ENCODE peak calls at places on chromosomes 7 and 10, in six cellular contexts. X, A, L, W, D and H are unnamed samples.

GRCh38 chr7:77537595-77538185 is 595 bp downstream of the PTPN12 start:
- DNase-seq in X (peak), A (no peak), L (peak), W (peak), D (peak), H (no peak)

GRCh38 chr10:122251459-122252255 is 19.4 kb upstream of the BTBD16 start:
- DNase-seq in X (no peak), A (no peak), L (no peak), W (no peak), D (no peak), H (no peak)

GRCh38 chr7:137316643-137317042 is 26.9 kb downstream of the PTN start:
- DNase-seq in X (no peak), A (no peak), L (no peak), W (no peak), D (no peak), H (no peak)

GRCh38 chr7:36784991-36785940 is 61.0 kb upstream of the AOAH start:
- DNase-seq in X (peak), A (no peak), L (peak), W (no peak), D (peak), H (no peak)

GRCh38 chr10:102461187-102462054 is 10.1 kb upstream of the C10orf95 start:
- DNase-seq in X (peak), A (peak), L (peak), W (peak), D (peak), H (peak)

GRCh38 chr10:69684020-69684980 is 54.3 kb downstream of the FAM241B start:
- DNase-seq in X (peak), A (no peak), L (peak), W (no peak), D (peak), H (peak)

GRCh38 chr7:94240902-94241301 is 153.8 kb upstream of the COL1A2 start:
- DNase-seq in X (no peak), A (no peak), L (no peak), W (no peak), D (no peak), H (no peak)

GRCh38 chr10:5466451-5466996 is 32.8 kb downstream of the CALML5 start:
- DNase-seq in X (peak), A (no peak), L (peak), W (no peak), D (peak), H (peak)

GRCh38 chr10:24556746-24557742 is 166.6 kb downstream of the ARHGAP21 start:
- DNase-seq in X (peak), A (no peak), L (no peak), W (peak), D (no peak), H (peak)

GRCh38 chr7:153030976-153031375 is 271.4 kb downstream of the ACTR3B start:
- DNase-seq in X (no peak), A (no peak), L (no peak), W (no peak), D (no peak), H (no peak)

DNA sequence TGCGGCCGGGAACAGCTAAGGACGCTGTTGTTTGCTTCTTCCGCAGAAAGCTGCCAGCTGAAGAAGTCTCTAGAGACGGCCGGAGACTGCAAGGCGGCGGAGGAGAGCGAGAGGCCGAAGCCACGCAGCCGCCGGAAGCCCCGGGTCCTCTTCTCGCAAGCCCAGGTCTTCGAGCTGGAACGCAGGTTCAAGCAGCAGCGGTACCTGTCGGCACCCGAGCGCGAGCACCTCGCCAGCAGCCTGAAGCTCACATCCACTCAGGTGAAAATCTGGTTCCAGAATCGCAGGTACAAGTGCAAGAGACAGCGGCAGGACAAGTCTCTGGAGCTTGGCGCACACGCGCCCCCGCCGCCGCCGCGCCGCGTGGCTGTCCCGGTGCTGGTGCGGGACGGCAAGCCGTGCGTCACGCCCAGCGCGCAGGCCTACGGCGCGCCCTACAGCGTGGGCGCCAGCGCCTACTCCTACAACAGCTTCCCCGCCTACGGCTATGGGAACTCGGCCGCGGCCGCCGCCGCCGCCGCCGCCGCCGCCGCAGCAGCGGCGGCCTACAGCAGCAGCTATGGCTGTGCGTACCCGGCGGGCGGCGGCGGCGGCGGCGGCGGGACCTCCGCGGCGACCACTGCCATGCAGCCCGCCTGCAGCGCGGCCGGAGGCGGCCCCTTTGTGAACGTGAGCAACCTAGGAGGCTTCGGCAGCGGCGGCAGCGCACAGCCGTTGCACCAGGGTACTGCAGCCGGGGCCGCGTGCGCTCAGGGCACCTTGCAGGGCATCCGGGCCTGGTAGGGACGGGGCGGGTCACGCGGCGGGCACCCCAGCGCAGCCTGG is 2.4 kb downstream of the NKX2-3 start:
- DNase-seq in X (peak), A (no peak), L (no peak), W (no peak), D (no peak), H (peak)
- TF ChIP-seq CTCF in X (no peak), A (no peak), L (no peak), W (no peak), D (no peak), H (no peak)

DNA sequence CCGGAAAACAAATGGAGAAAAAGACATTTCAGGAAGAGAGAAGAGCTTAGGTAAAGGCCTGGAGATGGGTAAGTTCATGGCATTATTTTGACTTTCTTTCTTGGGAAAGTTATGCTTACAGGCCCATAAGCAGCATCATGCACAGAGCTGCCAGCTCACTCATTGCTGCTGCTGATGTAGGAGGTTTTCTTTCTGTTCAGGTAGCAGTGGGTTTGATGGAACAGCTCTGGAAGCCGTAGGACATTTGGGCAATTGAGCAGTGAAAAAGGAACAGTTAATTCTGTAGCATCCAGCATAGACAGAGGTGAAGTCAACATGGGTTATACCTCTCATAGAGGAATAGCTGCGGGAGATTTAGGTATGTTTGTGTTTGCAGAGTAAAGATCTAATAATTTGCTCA is 3.3 kb downstream of the CHN2 start:
- DNase-seq in X (no peak), A (no peak), L (no peak), W (no peak), D (no peak), H (no peak)
- H3K4me3 ChIP-seq in X (no peak), A (no peak), L (no peak), W (no peak), D (no peak), H (no peak)

DNA sequence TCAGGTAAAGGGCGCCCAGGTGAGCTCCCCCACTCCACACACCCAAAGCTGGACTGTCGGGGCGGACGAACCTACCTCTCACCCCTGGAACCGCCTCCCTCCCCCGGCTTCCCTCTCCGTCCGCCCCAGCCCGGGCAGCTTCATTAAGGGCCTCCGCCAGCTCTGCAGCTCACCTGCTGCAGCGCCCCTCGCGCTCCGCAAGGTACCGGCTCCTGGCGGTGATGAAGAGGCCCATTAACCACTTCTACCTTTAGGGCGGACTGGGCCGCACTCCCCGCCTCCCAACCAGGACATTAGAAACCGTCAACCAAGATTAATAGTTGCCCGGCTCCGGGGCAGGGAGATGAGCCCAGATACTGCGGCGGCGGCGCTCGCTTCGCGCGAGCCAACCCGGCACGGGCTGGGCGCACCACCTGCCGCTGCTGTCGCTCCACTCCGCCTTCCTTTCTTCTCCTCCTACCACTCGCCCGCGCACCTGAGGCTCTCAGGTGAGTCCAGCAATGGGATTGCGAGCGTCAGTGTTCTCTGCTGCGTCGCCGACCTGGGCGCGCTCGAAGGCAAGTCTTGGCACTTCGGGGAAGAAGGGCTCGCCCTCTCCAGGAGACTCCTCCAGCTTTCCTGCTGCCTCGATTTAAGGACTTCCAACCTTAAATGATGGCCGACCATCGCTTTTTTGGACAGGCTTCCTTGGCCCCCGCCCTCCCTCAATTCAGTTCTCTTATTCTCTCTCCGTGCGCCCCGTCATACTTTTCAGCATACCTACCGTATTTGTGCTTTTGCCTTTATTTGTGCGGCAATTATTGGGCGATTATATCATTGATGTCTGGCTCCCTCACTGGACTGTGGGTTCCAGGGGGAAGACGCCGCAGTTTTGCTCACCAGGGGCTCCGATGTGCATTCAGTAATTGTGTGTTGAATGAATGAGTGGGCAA is 13.6 kb upstream of the KAZALD1 start:
- DNase-seq in X (peak), A (no peak), L (no peak), W (no peak), D (no peak), H (no peak)
- TF ChIP-seq CTCF in X (no peak), A (peak), L (no peak), W (no peak), D (no peak), H (no peak)

GRCh38 chr10:100653957-100654834 is 91.2 kb upstream of the PAX2 start:
- DNase-seq in X (no peak), A (no peak), L (no peak), W (no peak), D (no peak), H (peak)
- H3K4me3 ChIP-seq in X (no peak), A (no peak), L (peak), W (no peak), D (no peak), H (no peak)

GRCh38 chr10:18551473-18551872 is 99.9 kb downstream of the NSUN6 start:
- DNase-seq in X (no peak), A (no peak), L (no peak), W (no peak), D (no peak), H (no peak)

GRCh38 chr10:18557960-18558359 is 93.4 kb downstream of the NSUN6 start:
- DNase-seq in X (no peak), A (no peak), L (no peak), W (no peak), D (no peak), H (no peak)

GRCh38 chr10:18556522-18557147 is 94.8 kb downstream of the NSUN6 start:
- DNase-seq in X (no peak), A (no peak), L (no peak), W (no peak), D (no peak), H (no peak)

GRCh38 chr10:18549105-18549504 is 102.3 kb downstream of the NSUN6 start:
- DNase-seq in X (no peak), A (no peak), L (no peak), W (no peak), D (no peak), H (no peak)

GRCh38 chr10:18554479-18554878 is 96.9 kb downstream of the NSUN6 start:
- DNase-seq in X (no peak), A (no peak), L (no peak), W (no peak), D (no peak), H (no peak)
- TF ChIP-seq CTCF in X (no peak), A (no peak), L (no peak), W (no peak), D (no peak), H (no peak)

GRCh38 chr10:119728172-119728800 is 2.4 kb downstream of the INPP5F start:
- DNase-seq in X (no peak), A (no peak), L (no peak), W (no peak), D (no peak), H (no peak)
- H3K4me3 ChIP-seq in X (no peak), A (no peak), L (no peak), W (no peak), D (no peak), H (no peak)

DNA sequence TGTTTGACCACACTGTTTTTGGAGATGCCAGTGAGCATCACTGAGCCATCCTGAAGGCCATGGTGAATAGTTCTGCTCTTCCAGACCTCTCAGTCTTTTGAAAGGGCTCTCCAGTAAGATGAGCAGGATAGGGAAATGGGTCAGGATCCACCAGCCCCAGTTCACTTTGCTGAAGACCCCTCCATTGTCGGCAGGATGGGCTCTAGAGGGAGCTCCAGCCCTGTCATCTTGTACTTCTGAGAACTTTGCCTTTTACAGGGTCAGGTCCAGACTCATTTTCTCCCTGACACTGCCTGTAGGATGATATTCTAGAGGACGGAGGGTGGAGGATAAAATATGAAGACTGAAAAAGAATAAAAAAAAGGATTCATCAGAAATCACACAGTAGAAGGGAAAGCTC is 13.1 kb downstream of the LHFPL3 start:
- DNase-seq in X (no peak), A (no peak), L (no peak), W (peak), D (no peak), H (peak)
- TF ChIP-seq CTCF in X (no peak), A (no peak), L (no peak), W (peak), D (no peak), H (no peak)

GRCh38 chr7:83850941-83851340 is 202.0 kb upstream of the SEMA3E start:
- DNase-seq in X (no peak), A (no peak), L (no peak), W (no peak), D (no peak), H (no peak)
- H3K4me3 ChIP-seq in X (no peak), A (no peak), L (no peak), W (no peak), D (no peak), H (no peak)